ENCODE peak calls at places on chromosomes 3 and 15, in five cellular contexts. Z, R, K, V and N are unnamed samples.

GRCh38 chr15:52292780-52293392 is 2.7 kb downstream of the MYO5C start:
- DNase-seq in R (no peak), K (no peak), Z (no peak), V (peak; percentile 46), N (no peak)

GRCh38 chr3:159732172-159733111 is 256.2 kb upstream of the IL12A start:
- DNase-seq in R (peak; percentile 69), V (peak; percentile 64), Z (peak; percentile 94), K (no peak), N (no peak)

GRCh38 chr3:30692498-30693130 is 86.2 kb downstream of the TGFBR2 start:
- DNase-seq in V (no peak), Z (no peak), R (no peak), K (no peak), N (peak; percentile 13)

GRCh38 chr3:152174876-152175575 is 93.7 kb upstream of the MBNL1 start:
- DNase-seq in Z (no peak), K (no peak), R (no peak), V (no peak), N (no peak)

GRCh38 chr3:172154768-172155649 is 115.6 kb downstream of the FNDC3B start:
- DNase-seq in R (no peak), V (no peak), K (no peak), Z (no peak), N (no peak)

GRCh38 chr15:81940467-81941451 is 105.1 kb downstream of the MEX3B start:
- DNase-seq in K (no peak), Z (peak; percentile 67), R (no peak), V (no peak), N (no peak)

GRCh38 chr15:83673385-83673784 is 19.5 kb downstream of the ADAMTSL3 start:
- DNase-seq in K (no peak), Z (no peak), R (no peak), V (no peak), N (no peak)

GRCh38 chr3:165744025-165744424 is 93.2 kb downstream of the BCHE start:
- DNase-seq in V (no peak), K (no peak), R (no peak), Z (no peak), N (no peak)

GRCh38 chr3:14811733-14812132 is 7.0 kb upstream of the FGD5 start:
- DNase-seq in R (no peak), Z (no peak), K (no peak), V (no peak), N (no peak)
- H3K4me3 ChIP-seq in R (no peak overlapping the region), Z (no peak overlapping the region), K (peak overlapping the region; percentile 70), V (no peak overlapping the region), N (no peak overlapping the region)

DNA sequence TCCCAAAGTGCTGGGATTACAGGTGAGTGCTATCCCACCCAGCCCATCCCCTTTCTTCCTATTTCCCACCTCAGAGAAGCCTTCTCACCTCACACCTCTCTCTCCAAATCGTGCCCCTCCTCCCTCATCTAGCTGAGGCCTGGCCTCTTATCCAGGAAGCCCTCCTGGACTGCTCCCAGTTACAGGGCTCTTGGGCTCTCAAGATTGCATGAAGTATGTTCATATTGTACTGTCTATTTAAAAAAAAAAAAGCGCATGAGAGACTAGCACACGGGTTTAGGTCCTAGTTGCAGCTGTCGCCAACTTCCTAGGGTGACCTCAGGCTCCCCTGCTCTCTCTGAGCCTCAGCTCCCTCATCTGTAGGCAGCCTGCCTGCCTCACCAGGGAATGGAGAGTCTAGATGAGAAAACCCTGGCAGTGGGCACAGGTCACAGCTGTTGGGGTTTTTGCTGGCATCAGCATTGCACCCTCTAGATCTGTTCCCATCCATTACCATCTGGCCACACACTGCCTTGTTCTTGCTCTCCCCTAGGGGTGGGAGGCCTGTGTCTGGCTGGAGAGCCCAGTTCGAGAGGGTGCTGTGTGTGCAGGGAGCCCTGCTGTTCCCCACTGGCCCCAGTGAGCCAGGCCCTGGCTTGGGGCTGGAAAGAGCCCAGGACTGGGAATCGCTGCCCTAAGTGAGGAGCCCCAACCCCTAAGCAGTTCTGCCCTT is 24.2 kb upstream of the C15orf39 start:
- DNase-seq in Z (no peak), K (no peak), V (no peak), R (no peak), N (no peak)
- TF ChIP-seq CTCF in Z (peak; percentile 6), K (no peak), V (no peak), R (no peak), N (no peak)

GRCh38 chr3:71607364-71607763 is 23.8 kb upstream of the FOXP1 start:
- DNase-seq in K (no peak), R (no peak), V (no peak), Z (no peak), N (no peak)
- H3K4me3 ChIP-seq in K (no peak overlapping the region), R (no peak overlapping the region), V (no peak overlapping the region), Z (no peak overlapping the region), N (no peak overlapping the region)

DNA sequence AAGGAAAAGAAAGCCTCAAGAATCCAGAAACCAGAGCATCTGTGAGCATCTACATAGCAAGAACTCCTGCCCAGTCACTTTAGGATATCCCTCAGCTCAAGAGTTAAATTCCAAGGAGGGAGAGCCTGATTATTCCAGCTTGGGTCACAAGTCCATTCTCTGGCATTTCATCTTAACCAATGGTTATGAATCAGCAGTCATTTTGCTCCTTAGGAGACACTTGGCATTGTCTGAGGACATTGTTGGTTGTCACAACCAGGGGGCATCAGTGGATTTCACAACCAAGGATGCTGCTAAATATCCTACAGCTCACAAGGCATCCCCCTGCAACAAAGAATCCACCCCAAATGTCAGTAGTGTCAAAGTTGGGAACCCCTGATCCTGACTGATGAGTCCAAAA is 51.0 kb upstream of the LMCD1 start:
- DNase-seq in K (no peak), Z (peak; percentile 75), V (peak; percentile 68), R (no peak), N (no peak)
- TF ChIP-seq CTCF in K (no peak), Z (no peak), V (no peak), R (no peak), N (no peak)

GRCh38 chr3:7630351-7630911 is 769.5 kb downstream of the GRM7 start:
- DNase-seq in V (no peak), K (no peak), Z (no peak), R (no peak), N (no peak)

GRCh38 chr3:7632305-7632704 is 771.4 kb downstream of the GRM7 start:
- DNase-seq in R (no peak), K (no peak), Z (no peak), V (no peak), N (no peak)

GRCh38 chr3:7630925-7631324 is 770.0 kb downstream of the GRM7 start:
- DNase-seq in R (peak; percentile 7), Z (no peak), V (no peak), K (no peak), N (no peak)
- H3K4me3 ChIP-seq in R (no peak overlapping the region), Z (no peak overlapping the region), V (no peak overlapping the region), K (peak overlapping the region; percentile 48), N (no peak overlapping the region)

DNA sequence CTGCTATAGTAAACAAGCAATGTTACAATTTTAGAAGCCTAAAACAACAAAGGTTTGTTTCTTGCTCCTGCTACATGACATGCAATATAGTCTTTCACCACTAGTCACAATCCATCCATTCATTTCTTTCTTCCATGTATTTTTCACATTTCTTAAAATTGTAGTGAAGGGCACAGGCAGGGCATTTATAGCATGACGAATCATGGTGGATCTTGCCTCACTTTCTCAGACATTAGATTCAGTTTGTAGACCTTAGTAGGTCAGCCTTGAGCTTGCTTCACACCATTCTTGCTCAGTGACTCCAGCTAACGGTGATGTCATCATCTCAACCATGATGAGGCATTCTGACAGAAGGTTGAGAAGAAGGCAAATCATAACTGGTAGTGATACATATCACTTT is 546.8 kb downstream of the TBL1XR1 start:
- DNase-seq in V (peak; percentile 9), R (no peak), K (no peak), Z (peak; percentile 21), N (no peak)
- TF ChIP-seq CTCF in V (no peak), R (peak; percentile 2), K (no peak), Z (peak; percentile 26), N (no peak)

GRCh38 chr3:58331593-58332152 is 1.0 kb upstream of the PXK start:
- DNase-seq in V (no peak), Z (no peak), K (no peak), R (no peak), N (no peak)
- H3K4me3 ChIP-seq in V (no peak overlapping the region), Z (no peak overlapping the region), K (no peak overlapping the region), R (no peak overlapping the region), N (no peak overlapping the region)

GRCh38 chr3:100538339-100538706 is 45.9 kb downstream of the TMEM45A start:
- DNase-seq in V (no peak), K (no peak), R (no peak), Z (no peak), N (no peak)

GRCh38 chr3:100535610-100535943 is 43.2 kb downstream of the TMEM45A start:
- DNase-seq in K (no peak), R (no peak), Z (no peak), V (no peak), N (no peak)

GRCh38 chr3:100536093-100536492 is 43.7 kb downstream of the TMEM45A start:
- DNase-seq in R (no peak), K (no peak), V (no peak), Z (no peak), N (no peak)

GRCh38 chr3:100540791-100541334 is 48.4 kb downstream of the TMEM45A start:
- DNase-seq in Z (peak; percentile 47), R (no peak), K (no peak), V (no peak), N (no peak)

DNA sequence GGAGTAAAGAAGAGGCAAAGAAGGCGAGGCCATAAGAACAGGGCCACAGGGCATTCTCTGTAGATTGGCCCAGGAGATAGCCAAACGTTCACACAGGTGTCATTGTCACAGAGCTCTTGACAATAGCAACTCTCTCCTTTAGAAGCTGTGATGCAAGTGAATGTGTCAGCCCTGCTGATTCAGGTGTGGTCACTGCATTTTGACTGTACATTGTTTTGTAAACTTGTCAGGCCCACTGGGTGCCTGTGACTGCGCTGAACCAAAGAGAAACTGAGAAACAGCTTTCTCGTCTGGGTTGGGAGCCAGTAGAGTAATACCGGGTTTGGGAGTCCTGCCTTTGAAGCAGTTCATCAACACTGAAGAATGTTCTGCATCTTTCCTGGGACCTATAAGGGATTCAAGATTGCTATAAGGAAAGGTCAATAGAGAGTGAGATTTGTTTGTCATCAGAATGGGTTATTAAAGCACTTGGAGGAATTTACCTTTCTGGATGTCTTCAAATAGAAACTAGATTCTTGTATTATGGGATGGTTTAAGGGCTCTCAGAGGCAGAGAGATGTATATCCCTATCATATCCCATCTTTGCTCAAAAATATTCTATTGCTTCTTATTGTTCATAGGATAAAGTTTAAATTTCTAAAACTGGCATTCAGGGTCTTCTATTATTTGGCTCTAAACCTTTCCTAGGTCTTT is 45.4 kb downstream of the TMEM45A start:
- DNase-seq in V (no peak), Z (no peak), R (no peak), K (no peak), N (no peak)
- TF ChIP-seq CTCF in V (no peak), Z (no peak), R (no peak), K (no peak), N (no peak)

DNA sequence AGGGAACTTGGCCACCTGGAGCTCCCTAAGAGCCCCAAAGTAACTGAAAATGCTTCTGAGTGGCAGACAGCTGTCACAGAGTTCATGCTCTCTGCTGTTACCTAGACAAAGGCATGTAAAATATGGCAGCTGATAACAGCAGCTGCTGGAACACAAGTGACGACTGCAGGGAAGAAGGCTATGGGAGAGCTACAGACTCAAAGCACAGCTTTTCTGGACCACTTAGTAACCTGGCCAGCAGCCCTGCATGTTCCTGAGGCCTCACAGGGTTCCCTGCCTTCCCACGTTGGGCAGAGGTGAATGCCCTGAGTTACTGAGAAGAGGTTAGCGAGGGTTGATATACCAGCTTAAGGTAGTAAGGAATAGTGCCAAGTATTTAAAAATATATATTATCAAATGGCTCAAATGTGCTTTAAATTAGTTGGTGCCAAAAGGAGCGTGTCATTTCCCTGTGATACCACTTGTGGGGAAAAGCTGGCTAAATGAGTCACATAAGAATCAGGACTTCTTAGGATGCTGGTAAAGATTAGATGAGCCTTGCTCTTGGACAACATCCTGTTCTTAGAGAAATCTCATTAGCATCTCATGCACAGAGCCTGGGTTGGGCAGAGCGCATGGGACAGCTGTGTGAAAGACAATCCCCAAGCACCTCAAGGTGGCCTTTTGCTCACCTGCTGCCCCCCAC is 76.4 kb upstream of the SCN5A start:
- DNase-seq in V (no peak), Z (peak; percentile 18), R (peak; percentile 68), K (no peak), N (no peak)
- H3K4me3 ChIP-seq in V (no peak overlapping the region), Z (no peak overlapping the region), R (no peak overlapping the region), K (no peak overlapping the region), N (no peak overlapping the region)